ENCODE peak calls at places on chromosomes 12 and 14, in five cellular contexts. C is Peyer's patch; W is lower leg skin; O is cardiac muscle cell; T is CD4-positive, CD25-positive, alpha-beta regulatory T cell. U is an unnamed sample.

GRCh38 chr12:113214938-113215400 is 6.3 kb upstream of the TPCN1 start:
- DNase-seq in C (peak), T (no peak), O (peak), W (peak), U (peak)

GRCh38 chr12:13102481-13103195 is 829 bp downstream of the GSG1 start:
- DNase-seq in W (no peak), C (no peak), O (peak), T (no peak), U (no peak)

GRCh38 chr12:25677180-25677937 is 124.3 kb upstream of the LMNTD1 start:
- DNase-seq in C (no peak), T (no peak), O (peak), W (no peak), U (no peak)

GRCh38 chr14:54533100-54533499 is 23.4 kb downstream of the CGRRF1 start:
- DNase-seq in C (no peak), O (no peak), W (no peak), T (no peak), U (no peak)

GRCh38 chr12:64039285-64039871 is 182.7 kb downstream of the KICS2 start:
- DNase-seq in O (peak), W (no peak), C (no peak), T (no peak), U (peak)

GRCh38 chr12:112741106-112741505 is 50.4 kb upstream of the RPH3A start:
- DNase-seq in C (no peak), O (no peak), W (no peak), T (no peak), U (no peak)

GRCh38 chr12:116277393-116278258 is at the start of gene MED13L:
- DNase-seq in T (peak), W (peak), O (peak), C (peak), U (peak)

GRCh38 chr14:60348211-60348610 is 99.2 kb downstream of the PPM1A start:
- DNase-seq in T (no peak), O (no peak), W (no peak), C (no peak), U (no peak)

GRCh38 chr14:34113051-34113511 is 162.2 kb upstream of the EGLN3 start:
- DNase-seq in T (no peak), W (no peak), C (no peak), O (peak), U (no peak)

GRCh38 chr14:100804138-100804537 is 21.8 kb upstream of the MEG3 start:
- DNase-seq in O (no peak), T (no peak), W (no peak), C (no peak), U (peak)

GRCh38 chr12:2332266-2332665 is 279.5 kb downstream of the CACNA1C start:
- DNase-seq in W (no peak), O (peak), T (no peak), C (no peak), U (no peak)

GRCh38 chr14:27528328-27528727 is 930.5 kb upstream of the NOVA1 start:
- DNase-seq in T (no peak), O (peak), W (no peak), C (no peak), U (no peak)

GRCh38 chr12:132095520-132096409 is 48.4 kb downstream of the DDX51 start:
- DNase-seq in T (peak), W (peak), C (no peak), O (no peak), U (no peak)

GRCh38 chr14:49986344-49987014 is 93.6 kb downstream of the ARF6 start:
- DNase-seq in O (peak), W (peak), C (no peak), T (no peak), U (no peak)

GRCh38 chr12:49616533-49617219 is 6.7 kb upstream of the PRPF40B start:
- DNase-seq in W (no peak), T (no peak), O (no peak), C (no peak), U (no peak)

GRCh38 chr12:21301-22189 is 45.0 kb upstream of the IQSEC3 start:
- DNase-seq in O (no peak), T (no peak), W (peak), C (no peak), U (no peak)

GRCh38 chr12:113425960-113426453 is 3.8 kb downstream of the SDSL start:
- DNase-seq in C (no peak), T (no peak), W (no peak), O (no peak), U (no peak)

GRCh38 chr12:44869503-44869902 is 6.6 kb downstream of the NELL2 start:
- DNase-seq in W (no peak), O (no peak), C (no peak), T (no peak), U (no peak)

GRCh38 chr12:102634216-102634615 is 153.9 kb upstream of the IGF1 start:
- DNase-seq in W (no peak), T (no peak), C (no peak), O (peak), U (no peak)

GRCh38 chr14:20988717-20989116 is 1.1 kb upstream of the METTL17 start:
- DNase-seq in C (no peak), T (no peak), O (no peak), W (peak), U (no peak)

GRCh38 chr14:55715889-55716288 is 135.9 kb downstream of the KTN1 start:
- DNase-seq in C (no peak), T (no peak), O (peak), W (no peak), U (no peak)

GRCh38 chr12:1926274-1926673 is 7.8 kb upstream of the CACNA2D4 start:
- DNase-seq in O (no peak), T (no peak), C (no peak), W (peak), U (no peak)

GRCh38 chr12:851913-852312 is 97.6 kb downstream of the RAD52 start:
- DNase-seq in T (no peak), W (no peak), C (no peak), O (peak), U (no peak)

GRCh38 chr12:84043355-84043754 is 869.2 kb downstream of the SLC6A15 start:
- DNase-seq in T (no peak), W (no peak), C (no peak), O (no peak), U (no peak)

GRCh38 chr12:93245543-93245942 is 132.2 kb upstream of the NUDT4 start:
- DNase-seq in O (no peak), T (peak), C (peak), W (no peak), U (no peak)

GRCh38 chr12:4784404-4785054 is 64.3 kb downstream of the GALNT8 start:
- DNase-seq in C (no peak), T (no peak), W (no peak), O (no peak), U (no peak)

GRCh38 chr12:94151577-94151976 is 3.2 kb downstream of the PLXNC1 start:
- DNase-seq in W (no peak), O (no peak), T (no peak), C (no peak), U (no peak)

GRCh38 chr12:67366530-67367196 is 97.5 kb downstream of the CAND1 start:
- DNase-seq in O (peak), W (no peak), C (no peak), T (no peak), U (no peak)

GRCh38 chr12:18868673-18869072 is 130.8 kb downstream of the CAPZA3 start:
- DNase-seq in W (no peak), O (peak), C (no peak), T (no peak), U (no peak)

GRCh38 chr12:71694099-71694820 is 8.4 kb downstream of the TMEM19 start:
- DNase-seq in W (no peak), T (no peak), O (no peak), C (no peak), U (peak)

GRCh38 chr12:57851552-57852186 is 5.1 kb upstream of the CTDSP2 start:
- DNase-seq in W (no peak), C (no peak), T (no peak), O (no peak), U (no peak)

GRCh38 chr12:57853864-57854556 is 7.5 kb upstream of the CTDSP2 start:
- DNase-seq in O (no peak), T (no peak), W (no peak), C (no peak), U (no peak)

GRCh38 chr12:57850924-57851323 is 4.4 kb upstream of the CTDSP2 start:
- DNase-seq in O (no peak), W (no peak), C (no peak), T (no peak), U (no peak)

GRCh38 chr12:57852195-57852594 is 5.7 kb upstream of the CTDSP2 start:
- DNase-seq in T (no peak), O (no peak), C (no peak), W (no peak), U (no peak)

DNA sequence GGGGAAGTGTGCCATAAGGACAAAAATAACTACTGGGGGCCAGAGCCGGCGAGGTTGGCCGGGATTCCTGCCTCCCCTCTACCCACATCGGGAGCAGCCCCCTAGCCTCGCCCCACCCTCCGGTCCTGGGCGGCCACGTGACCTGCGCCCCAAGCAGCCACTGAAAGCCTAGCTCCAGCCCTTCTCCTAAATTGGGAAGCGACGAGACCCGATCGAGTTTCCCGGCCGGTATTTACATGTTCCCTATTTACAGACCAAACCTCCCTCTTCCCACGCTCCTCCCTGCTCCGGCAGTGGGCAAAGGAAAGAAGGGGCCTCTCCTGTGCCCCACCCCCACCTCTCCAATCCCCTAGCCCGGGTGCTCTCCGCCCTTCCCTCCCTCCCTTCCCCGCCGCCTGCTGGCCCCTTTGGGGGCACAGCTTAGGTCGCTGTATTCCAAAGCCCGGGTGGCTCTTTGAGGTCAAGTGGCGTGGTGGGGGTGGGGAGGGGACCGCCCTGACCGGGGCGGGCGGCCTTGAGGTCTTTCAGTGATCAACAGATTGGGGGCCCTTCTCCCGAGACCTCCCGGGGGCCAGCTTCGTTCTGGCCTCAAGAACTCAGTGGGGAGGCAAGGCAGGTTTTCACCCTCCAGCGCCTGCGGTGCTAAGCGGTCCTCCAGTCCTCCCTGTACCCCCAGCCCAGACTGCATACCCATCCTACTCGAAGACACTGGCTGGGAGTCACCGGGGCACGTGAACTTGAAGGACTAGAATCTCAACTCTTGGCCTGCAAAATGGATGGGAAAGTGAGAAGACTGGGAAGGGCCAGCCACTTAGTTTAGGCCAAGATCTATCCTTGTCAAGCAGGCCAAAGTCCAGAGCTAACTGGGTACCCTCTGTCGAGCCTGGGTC is 6.3 kb upstream of the CTDSP2 start:
- DNase-seq in T (no peak), C (no peak), W (no peak), O (peak), U (no peak)
- H3K4me3 ChIP-seq in T (no peak), C (peak), W (no peak), O (no peak), U (no peak)

GRCh38 chr12:89469361-89469760 is 55.2 kb downstream of the GALNT4 start:
- DNase-seq in C (no peak), T (peak), W (no peak), O (no peak), U (no peak)
- H3K4me3 ChIP-seq in C (no peak), T (peak), W (no peak), O (no peak), U (no peak)

GRCh38 chr12:16399110-16399509 is 51.7 kb downstream of the MGST1 start:
- DNase-seq in C (no peak), O (no peak), W (no peak), T (no peak), U (no peak)
- H3K4me3 ChIP-seq in C (no peak), O (no peak), W (no peak), T (no peak), U (no peak)

DNA sequence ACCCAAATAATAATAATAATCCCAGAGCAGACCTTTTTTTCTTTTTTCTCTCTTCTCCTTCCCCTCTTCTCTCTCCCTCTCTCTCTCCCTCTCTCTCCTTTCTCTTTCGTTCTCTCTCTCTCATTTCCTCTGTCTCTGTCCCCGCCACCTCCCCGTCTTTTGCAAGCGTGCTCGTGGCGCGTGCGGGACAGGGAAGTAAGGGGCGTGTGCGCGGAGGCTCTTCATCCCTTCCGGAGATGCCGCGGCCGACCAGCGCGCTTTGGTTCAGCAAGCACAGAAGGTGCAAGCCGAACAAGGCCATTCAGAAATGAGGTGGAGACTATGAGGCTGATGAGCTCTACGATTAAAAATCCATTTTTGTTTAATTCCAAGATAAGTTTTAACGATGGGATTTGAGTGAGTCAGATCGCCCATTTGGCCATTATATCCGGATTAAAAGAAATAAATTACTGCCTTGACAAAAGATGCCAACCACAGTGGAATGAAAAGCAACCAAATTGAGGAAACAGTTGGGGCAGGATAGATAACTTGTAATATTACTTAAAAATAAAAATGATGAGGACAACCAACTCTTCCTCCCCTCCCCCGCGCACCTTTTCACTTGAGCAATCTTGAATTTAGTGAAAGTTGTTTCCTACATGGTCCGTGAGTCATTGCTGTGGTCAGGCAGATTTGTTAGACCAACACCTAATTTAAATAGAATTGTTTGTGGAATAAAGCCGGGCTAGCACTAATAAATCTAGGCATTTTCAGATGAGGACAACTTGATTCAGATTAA is 1.2 kb upstream of the AMIGO2 start:
- DNase-seq in O (peak), T (peak), W (peak), C (peak), U (peak)
- H3K4me3 ChIP-seq in O (peak), T (peak), W (peak), C (peak), U (peak)

U was measured in mucosa of descending colon.